ENCODE peak calls at places on chromosomes 6 and 20, in eight cellular contexts. C is upper lobe of right lung, M is kidney tubule cell, K is kidney glomerular epithelial cell, F is choroid plexus epithelial cell, T is T-cell, G is BJ, R is mesenteric fat pad. E is an unnamed sample.

GRCh38 chr6:117711369-117711768 is 36.1 kb downstream of the NUS1 start:
- DNase-seq in C (no peak), M (no peak), K (no peak), F (no peak), T (no peak), G (no peak), R (no peak), E (no peak)

GRCh38 chr20:52104546-52105044 is 87.0 kb downstream of the ZFP64 start:
- DNase-seq in C (no peak), M (peak), K (peak), F (peak), T (no peak), G (no peak), R (no peak), E (peak)

GRCh38 chr6:139577124-139577800 is 202.8 kb upstream of the CITED2 start:
- DNase-seq in C (no peak), M (peak), K (no peak), F (no peak), T (no peak), G (no peak), R (no peak), E (no peak)

GRCh38 chr6:119535332-119535731 is 185.8 kb upstream of the MAN1A1 start:
- DNase-seq in C (no peak), M (no peak), K (no peak), F (no peak), T (no peak), G (no peak), R (no peak), E (no peak)

GRCh38 chr6:165245287-165245686 is 64.1 kb downstream of the C6orf118 start:
- DNase-seq in C (no peak), M (peak), K (peak), F (peak), T (no peak), G (no peak), R (no peak), E (no peak)

GRCh38 chr6:11868392-11868791 is 89.8 kb upstream of the ADTRP start:
- DNase-seq in C (no peak), M (no peak), K (no peak), F (peak), T (no peak), G (no peak), R (no peak), E (no peak)

GRCh38 chr6:5279891-5280338 is 18.6 kb downstream of the FARS2 start:
- DNase-seq in C (no peak), M (no peak), K (no peak), F (no peak), T (no peak), G (no peak), R (no peak), E (no peak)

GRCh38 chr6:31293343-31293742 is 21.5 kb upstream of the HLA-C start:
- DNase-seq in C (no peak), M (peak), K (peak), F (peak), T (no peak), G (no peak), R (no peak), E (peak)

GRCh38 chr20:40741507-40742106 is 52.6 kb upstream of the MAFB start:
- DNase-seq in C (no peak), M (peak), K (peak), F (peak), T (no peak), G (no peak), R (no peak), E (peak)

GRCh38 chr6:16370943-16371342 is 132.6 kb downstream of the GMPR start:
- DNase-seq in C (no peak), M (no peak), K (no peak), F (no peak), T (no peak), G (no peak), R (no peak), E (no peak)

GRCh38 chr6:93059911-93060310 is 359.4 kb downstream of the EPHA7 start:
- DNase-seq in C (no peak), M (no peak), K (no peak), F (no peak), T (no peak), G (no peak), R (no peak), E (no peak)

GRCh38 chr6:106586815-106587214 is 42.5 kb downstream of the RTN4IP1 start:
- DNase-seq in C (no peak), M (no peak), K (no peak), F (no peak), T (no peak), G (no peak), R (no peak), E (no peak)